ENCODE peak calls at places on chromosomes 7 and 10, in six cellular contexts. One of them, this sample, is unnamed.

GRCh38 chr7:101696-102376 is 90.5 kb upstream of the FAM20C start:
- DNase-seq in GM18507: no peak
- DNase-seq in HuH-7.5: no peak
- DNase-seq in PC-3: peak; percentile 94
- DNase-seq in head of caudate nucleus: no peak
- DNase-seq in A549: no peak
- DNase-seq in this sample: no peak

GRCh38 chr7:29274156-29275017 is 79.8 kb downstream of the CHN2 start:
- DNase-seq in GM18507: no peak
- DNase-seq in HuH-7.5: no peak
- DNase-seq in PC-3: no peak
- DNase-seq in A549: no peak
- DNase-seq in head of caudate nucleus: peak; percentile 61
- DNase-seq in this sample: peak; percentile 49

GRCh38 chr7:22333680-22334141 is 23.2 kb downstream of the RAPGEF5 start:
- DNase-seq in GM18507: no peak
- DNase-seq in HuH-7.5: no peak
- DNase-seq in A549: no peak
- DNase-seq in head of caudate nucleus: no peak
- DNase-seq in PC-3: peak; percentile 24
- DNase-seq in this sample: no peak

GRCh38 chr7:7862393-7862792 is 106.2 kb upstream of the GLCCI1 start:
- DNase-seq in head of caudate nucleus: no peak
- DNase-seq in A549: no peak
- DNase-seq in GM18507: no peak
- DNase-seq in HuH-7.5: no peak
- DNase-seq in PC-3: peak; percentile 7
- DNase-seq in this sample: no peak

GRCh38 chr7:81937091-81937490 is 167.2 kb upstream of the HGF start:
- DNase-seq in head of caudate nucleus: no peak
- DNase-seq in HuH-7.5: no peak
- DNase-seq in GM18507: no peak
- DNase-seq in PC-3: no peak
- DNase-seq in A549: no peak
- DNase-seq in this sample: no peak

GRCh38 chr10:61628875-61629513 is 33.7 kb upstream of the CABCOCO1 start:
- DNase-seq in PC-3: peak; percentile 100
- DNase-seq in head of caudate nucleus: no peak
- DNase-seq in GM18507: no peak
- DNase-seq in A549: peak; percentile 88
- DNase-seq in HuH-7.5: no peak
- DNase-seq in this sample: no peak

GRCh38 chr7:156659961-156660360 is 19.4 kb downstream of the RNF32 start:
- DNase-seq in A549: no peak
- DNase-seq in HuH-7.5: no peak
- DNase-seq in GM18507: no peak
- DNase-seq in PC-3: no peak
- DNase-seq in head of caudate nucleus: no peak
- DNase-seq in this sample: no peak

GRCh38 chr10:116263870-116264269 is 9.1 kb downstream of the GFRA1 start:
- DNase-seq in A549: no peak
- DNase-seq in head of caudate nucleus: no peak
- DNase-seq in PC-3: peak; percentile 1
- DNase-seq in GM18507: no peak
- DNase-seq in HuH-7.5: no peak
- DNase-seq in this sample: no peak

GRCh38 chr7:158683541-158683940 is 21.1 kb downstream of the NCAPG2 start:
- DNase-seq in GM18507: no peak
- DNase-seq in head of caudate nucleus: no peak
- DNase-seq in HuH-7.5: no peak
- DNase-seq in A549: no peak
- DNase-seq in PC-3: no peak
- DNase-seq in this sample: no peak

GRCh38 chr10:70360215-70360614 is 22.2 kb downstream of the LRRC20 start:
- DNase-seq in HuH-7.5: no peak
- DNase-seq in GM18507: no peak
- DNase-seq in head of caudate nucleus: no peak
- DNase-seq in A549: no peak
- DNase-seq in PC-3: no peak
- DNase-seq in this sample: no peak

GRCh38 chr7:134942690-134943466 is 43.4 kb upstream of the AGBL3 start:
- DNase-seq in GM18507: no peak
- DNase-seq in A549: no peak
- DNase-seq in head of caudate nucleus: no peak
- DNase-seq in PC-3: no peak
- DNase-seq in HuH-7.5: no peak
- DNase-seq in this sample: no peak

GRCh38 chr7:7201583-7202374 is 19.4 kb downstream of the C1GALT1 start:
- DNase-seq in A549: no peak
- DNase-seq in head of caudate nucleus: no peak
- DNase-seq in PC-3: peak; percentile 76
- DNase-seq in HuH-7.5: no peak
- DNase-seq in GM18507: peak; percentile 38
- DNase-seq in this sample: no peak

GRCh38 chr7:44633254-44634186 is 27.1 kb downstream of the OGDH start:
- DNase-seq in A549: no peak
- DNase-seq in head of caudate nucleus: no peak
- DNase-seq in PC-3: peak; percentile 96
- DNase-seq in HuH-7.5: no peak
- DNase-seq in GM18507: no peak
- DNase-seq in this sample: no peak

GRCh38 chr10:58267713-58268453 is at the start of gene IPMK:
- DNase-seq in PC-3: peak; percentile 96
- DNase-seq in HuH-7.5: peak; percentile 33
- DNase-seq in A549: peak; percentile 93
- DNase-seq in GM18507: peak; percentile 42
- DNase-seq in head of caudate nucleus: peak; percentile 92
- DNase-seq in this sample: peak; percentile 95

GRCh38 chr7:158398750-158399149 is 188.9 kb downstream of the PTPRN2 start:
- DNase-seq in HuH-7.5: no peak
- DNase-seq in A549: no peak
- DNase-seq in GM18507: no peak
- DNase-seq in PC-3: no peak
- DNase-seq in head of caudate nucleus: no peak
- DNase-seq in this sample: no peak

GRCh38 chr10:112382539-112383235 is 8.8 kb downstream of the ACSL5 start:
- DNase-seq in PC-3: no peak
- DNase-seq in HuH-7.5: no peak
- DNase-seq in A549: no peak
- DNase-seq in head of caudate nucleus: no peak
- DNase-seq in GM18507: no peak
- DNase-seq in this sample: no peak

GRCh38 chr10:72254891-72255568 is 18.7 kb upstream of the DDIT4 start:
- DNase-seq in GM18507: no peak
- DNase-seq in A549: peak; percentile 87
- DNase-seq in PC-3: no peak
- DNase-seq in head of caudate nucleus: peak; percentile 96
- DNase-seq in HuH-7.5: no peak
- DNase-seq in this sample: peak; percentile 96

This sample was measured in putamen.